ENCODE peak calls at places on chromosome 10, in four cellular contexts. One of them, this sample, is unnamed.

GRCh38 chr10:42984761-42985325 is 92.0 kb upstream of the RET start:
- DNase-seq in HCT116: no peak
- DNase-seq in endothelial cell of umbilical vein: no peak
- DNase-seq in K562: no peak
- DNase-seq in this sample: no peak

GRCh38 chr10:43680035-43680434 is 31.4 kb upstream of the ZNF32 start:
- DNase-seq in endothelial cell of umbilical vein: no peak
- DNase-seq in K562: peak; percentile 51
- DNase-seq in HCT116: no peak
- DNase-seq in this sample: peak; percentile 38

GRCh38 chr10:35432781-35433338 is 96.6 kb downstream of the CCNY start:
- DNase-seq in endothelial cell of umbilical vein: no peak
- DNase-seq in HCT116: no peak
- DNase-seq in K562: no peak
- DNase-seq in this sample: no peak

GRCh38 chr10:63614371-63614891 is 93.2 kb downstream of the REEP3 start:
- DNase-seq in K562: no peak
- DNase-seq in endothelial cell of umbilical vein: no peak
- DNase-seq in HCT116: no peak
- DNase-seq in this sample: no peak

GRCh38 chr10:74620626-74621025 is 205.8 kb upstream of the KAT6B start:
- DNase-seq in K562: no peak
- DNase-seq in HCT116: no peak
- DNase-seq in endothelial cell of umbilical vein: no peak
- DNase-seq in this sample: no peak

GRCh38 chr10:50927522-50928189 is 42.2 kb upstream of the A1CF start:
- DNase-seq in endothelial cell of umbilical vein: no peak
- DNase-seq in HCT116: no peak
- DNase-seq in K562: no peak
- DNase-seq in this sample: no peak

GRCh38 chr10:33506838-33507661 is 172.6 kb upstream of the NRP1 start:
- DNase-seq in endothelial cell of umbilical vein: peak; percentile 60
- DNase-seq in K562: no peak
- DNase-seq in HCT116: no peak
- DNase-seq in this sample: peak; percentile 30

GRCh38 chr10:49471532-49471931 is 67.4 kb downstream of the ERCC6 start:
- DNase-seq in K562: no peak
- DNase-seq in HCT116: no peak
- DNase-seq in endothelial cell of umbilical vein: no peak
- DNase-seq in this sample: no peak

GRCh38 chr10:109823196-109823595 is 100.1 kb downstream of the XPNPEP1 start:
- DNase-seq in HCT116: no peak
- DNase-seq in endothelial cell of umbilical vein: no peak
- DNase-seq in K562: no peak
- DNase-seq in this sample: no peak

GRCh38 chr10:124678566-124679240 is 65.5 kb downstream of the FAM53B start:
- DNase-seq in endothelial cell of umbilical vein: no peak
- DNase-seq in K562: no peak
- DNase-seq in HCT116: no peak
- DNase-seq in this sample: no peak

GRCh38 chr10:128049226-128050010 is 76.8 kb downstream of the MKI67 start:
- DNase-seq in K562: no peak
- DNase-seq in endothelial cell of umbilical vein: no peak
- DNase-seq in HCT116: no peak
- DNase-seq in this sample: peak; percentile 63

GRCh38 chr10:70265032-70265689 is 18.6 kb downstream of the NPFFR1 start:
- DNase-seq in HCT116: peak; percentile 64
- DNase-seq in endothelial cell of umbilical vein: no peak
- DNase-seq in K562: peak; percentile 67
- DNase-seq in this sample: peak; percentile 45

GRCh38 chr10:70695241-70696030 is 23.1 kb downstream of the ADAMTS14 start:
- DNase-seq in endothelial cell of umbilical vein: no peak
- DNase-seq in HCT116: no peak
- DNase-seq in K562: peak; percentile 50
- DNase-seq in this sample: no peak

GRCh38 chr10:3656214-3656613 is 128.8 kb downstream of the KLF6 start:
- DNase-seq in endothelial cell of umbilical vein: no peak
- DNase-seq in HCT116: no peak
- DNase-seq in K562: no peak
- DNase-seq in this sample: no peak

GRCh38 chr10:106384541-106384940 is 780.0 kb downstream of the SORCS1 start:
- DNase-seq in HCT116: no peak
- DNase-seq in K562: no peak
- DNase-seq in endothelial cell of umbilical vein: no peak
- DNase-seq in this sample: no peak

GRCh38 chr10:117546630-117547300 is 4.2 kb downstream of the EMX2 start:
- DNase-seq in K562: no peak
- DNase-seq in endothelial cell of umbilical vein: no peak
- DNase-seq in HCT116: no peak
- DNase-seq in this sample: no peak

GRCh38 chr10:69662173-69662685 is 32.2 kb downstream of the FAM241B start:
- DNase-seq in endothelial cell of umbilical vein: no peak
- DNase-seq in HCT116: no peak
- DNase-seq in K562: no peak
- DNase-seq in this sample: no peak

GRCh38 chr10:47044741-47045140 is 133.5 kb downstream of the PTPN20 start:
- DNase-seq in K562: no peak
- DNase-seq in HCT116: no peak
- DNase-seq in endothelial cell of umbilical vein: no peak
- DNase-seq in this sample: no peak

GRCh38 chr10:61760943-61761824 is 98.5 kb downstream of the CABCOCO1 start:
- DNase-seq in K562: no peak
- DNase-seq in endothelial cell of umbilical vein: peak; percentile 59
- DNase-seq in HCT116: no peak
- DNase-seq in this sample: no peak

GRCh38 chr10:28367865-28368541 is 65.1 kb upstream of the MPP7 start:
- DNase-seq in HCT116: no peak
- DNase-seq in K562: no peak
- DNase-seq in endothelial cell of umbilical vein: no peak
- DNase-seq in this sample: peak; percentile 30

GRCh38 chr10:13707156-13707881 is 120.6 kb downstream of the PRPF18 start:
- DNase-seq in endothelial cell of umbilical vein: peak; percentile 91
- DNase-seq in K562: peak; percentile 65
- DNase-seq in HCT116: no peak
- DNase-seq in this sample: peak; percentile 58

GRCh38 chr10:120891367-120891766 is 40.2 kb downstream of the WDR11 start:
- DNase-seq in endothelial cell of umbilical vein: no peak
- DNase-seq in HCT116: no peak
- DNase-seq in K562: no peak
- DNase-seq in this sample: no peak

GRCh38 chr10:118956253-118957140 is 73.0 kb upstream of the NANOS1 start:
- DNase-seq in endothelial cell of umbilical vein: no peak
- DNase-seq in K562: no peak
- DNase-seq in HCT116: no peak
- DNase-seq in this sample: no peak

GRCh38 chr10:96642973-96643372 is 56.2 kb upstream of the TM9SF3 start:
- DNase-seq in HCT116: peak; percentile 31
- DNase-seq in endothelial cell of umbilical vein: no peak
- DNase-seq in K562: peak; percentile 57
- DNase-seq in this sample: peak; percentile 90

GRCh38 chr10:74208081-74208480 is 57.1 kb downstream of the ADK start:
- DNase-seq in endothelial cell of umbilical vein: no peak
- DNase-seq in K562: no peak
- DNase-seq in HCT116: no peak
- DNase-seq in this sample: no peak

GRCh38 chr10:67936416-67936815 is 52.0 kb downstream of the SIRT1 start:
- DNase-seq in endothelial cell of umbilical vein: peak; percentile 11
- DNase-seq in HCT116: no peak
- DNase-seq in K562: no peak
- DNase-seq in this sample: no peak

GRCh38 chr10:75347211-75347610 is 54.4 kb downstream of the ZNF503 start:
- DNase-seq in K562: no peak
- DNase-seq in endothelial cell of umbilical vein: no peak
- DNase-seq in HCT116: no peak
- DNase-seq in this sample: no peak

GRCh38 chr10:91415816-91416215 is 5.7 kb downstream of the HECTD2 start:
- DNase-seq in K562: no peak
- DNase-seq in endothelial cell of umbilical vein: no peak
- DNase-seq in HCT116: no peak
- DNase-seq in this sample: peak; percentile 15

GRCh38 chr10:128287921-128288320 is 161.7 kb upstream of the MKI67 start:
- DNase-seq in HCT116: no peak
- DNase-seq in endothelial cell of umbilical vein: no peak
- DNase-seq in K562: no peak
- DNase-seq in this sample: no peak

GRCh38 chr10:84224411-84225028 is 824 bp downstream of the LRIT2 start:
- DNase-seq in K562: peak; percentile 37
- DNase-seq in HCT116: no peak
- DNase-seq in endothelial cell of umbilical vein: no peak
- DNase-seq in this sample: peak; percentile 30

GRCh38 chr10:95279042-95279820 is 11.6 kb downstream of the PDLIM1 start:
- DNase-seq in endothelial cell of umbilical vein: no peak
- DNase-seq in K562: no peak
- DNase-seq in HCT116: no peak
- DNase-seq in this sample: no peak

GRCh38 chr10:31751401-31752080 is 177.1 kb downstream of the ARHGAP12 start:
- DNase-seq in K562: no peak
- DNase-seq in HCT116: no peak
- DNase-seq in endothelial cell of umbilical vein: no peak
- DNase-seq in this sample: peak; percentile 50

GRCh38 chr10:60937784-60938654 is 6.0 kb downstream of the RHOBTB1 start:
- DNase-seq in endothelial cell of umbilical vein: no peak
- DNase-seq in K562: no peak
- DNase-seq in HCT116: no peak
- DNase-seq in this sample: no peak

DNA sequence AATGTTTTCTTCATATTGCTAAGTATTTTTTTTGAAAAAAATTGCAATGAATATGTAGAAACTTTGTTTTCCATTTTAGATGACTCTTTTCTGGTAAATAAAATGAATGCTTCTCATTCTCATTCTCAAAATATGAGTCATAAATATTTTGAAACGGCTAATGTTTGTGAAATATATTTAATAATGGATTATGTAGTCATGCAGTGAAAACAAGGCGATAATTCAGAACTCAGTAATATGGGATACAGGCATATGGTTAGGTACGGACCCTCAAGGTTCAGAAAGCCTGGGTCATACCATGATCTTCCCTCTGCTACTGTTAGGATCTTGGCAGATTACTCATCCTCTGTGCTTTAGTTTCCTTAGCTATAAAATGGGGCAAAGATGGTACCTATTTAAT is 46.2 kb upstream of the SLC39A12 start:
- DNase-seq in K562: no peak
- DNase-seq in HCT116: no peak
- DNase-seq in endothelial cell of umbilical vein: no peak
- DNase-seq in this sample: no peak
- TF ChIP-seq MAX in K562: no peak
- TF ChIP-seq MAX in HCT116: no peak
- TF ChIP-seq MAX in endothelial cell of umbilical vein: no peak
- TF ChIP-seq MAX in this sample: no peak

GRCh38 chr10:93150990-93151547 is 77.4 kb downstream of the CYP26A1 start:
- DNase-seq in K562: no peak
- DNase-seq in endothelial cell of umbilical vein: no peak
- DNase-seq in HCT116: no peak
- DNase-seq in this sample: no peak

GRCh38 chr10:93149761-93150160 is 76.1 kb downstream of the CYP26A1 start:
- DNase-seq in HCT116: no peak
- DNase-seq in K562: no peak
- DNase-seq in endothelial cell of umbilical vein: no peak
- DNase-seq in this sample: no peak

GRCh38 chr10:93148476-93148875 is 74.8 kb downstream of the CYP26A1 start:
- DNase-seq in endothelial cell of umbilical vein: no peak
- DNase-seq in K562: no peak
- DNase-seq in HCT116: no peak
- DNase-seq in this sample: no peak

GRCh38 chr10:93152136-93152535 is 78.4 kb downstream of the CYP26A1 start:
- DNase-seq in K562: no peak
- DNase-seq in HCT116: no peak
- DNase-seq in endothelial cell of umbilical vein: no peak
- DNase-seq in this sample: no peak

GRCh38 chr10:93150289-93150688 is 76.6 kb downstream of the CYP26A1 start:
- DNase-seq in HCT116: no peak
- DNase-seq in endothelial cell of umbilical vein: no peak
- DNase-seq in K562: no peak
- DNase-seq in this sample: peak; percentile 35
- H3K4me3 ChIP-seq in HCT116: no peak overlapping the region
- H3K4me3 ChIP-seq in endothelial cell of umbilical vein: no peak overlapping the region
- H3K4me3 ChIP-seq in K562: no peak overlapping the region
- H3K4me3 ChIP-seq in this sample: no peak overlapping the region

DNA sequence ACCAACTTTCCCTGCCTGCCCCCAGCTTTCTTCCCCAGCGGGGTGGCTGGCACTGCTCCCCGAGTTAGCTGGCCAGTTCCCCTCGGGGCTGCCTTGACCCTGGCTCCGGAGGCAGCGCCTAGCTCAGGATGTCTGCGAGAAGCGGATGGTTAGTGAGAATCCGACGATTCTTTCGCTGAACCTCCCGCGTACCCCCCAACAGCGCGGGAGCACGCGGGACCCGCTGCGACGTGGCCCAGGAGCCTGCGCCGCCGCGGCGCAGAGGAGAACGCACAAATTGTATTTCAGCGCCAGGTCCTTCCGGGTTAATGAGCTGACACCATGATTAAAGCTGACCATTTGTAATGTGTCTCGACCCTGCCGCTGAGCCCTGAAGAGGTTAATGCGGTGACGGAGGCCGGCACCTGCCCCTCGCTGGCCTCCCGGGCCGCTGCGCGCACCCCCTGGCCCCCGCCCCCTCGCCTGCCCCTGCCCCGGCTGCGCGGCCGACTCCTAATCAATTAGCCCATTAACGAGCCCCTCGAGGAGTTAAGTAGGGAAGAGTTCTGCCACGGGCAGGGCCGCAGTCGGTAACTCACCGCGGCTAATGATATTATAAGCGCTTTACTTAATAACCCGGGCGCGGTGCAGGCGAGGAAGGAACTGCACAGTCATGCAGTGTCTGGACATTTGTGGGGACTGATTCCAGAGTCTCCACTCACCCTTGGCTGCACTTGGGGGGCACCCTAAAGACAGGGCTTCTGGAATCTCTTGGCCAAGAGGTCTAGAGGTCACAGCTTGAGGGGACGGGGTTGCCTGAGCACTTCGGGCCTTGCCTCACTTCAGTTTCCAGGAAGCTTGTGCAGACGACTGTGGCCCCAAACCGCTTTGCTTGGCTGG is 1.7 kb upstream of the HMX2 start:
- DNase-seq in endothelial cell of umbilical vein: no peak
- DNase-seq in K562: no peak
- DNase-seq in HCT116: no peak
- DNase-seq in this sample: no peak
- TF ChIP-seq MAX in endothelial cell of umbilical vein: no peak
- TF ChIP-seq MAX in K562: no peak
- TF ChIP-seq MAX in HCT116: no peak
- TF ChIP-seq MAX in this sample: no peak

DNA sequence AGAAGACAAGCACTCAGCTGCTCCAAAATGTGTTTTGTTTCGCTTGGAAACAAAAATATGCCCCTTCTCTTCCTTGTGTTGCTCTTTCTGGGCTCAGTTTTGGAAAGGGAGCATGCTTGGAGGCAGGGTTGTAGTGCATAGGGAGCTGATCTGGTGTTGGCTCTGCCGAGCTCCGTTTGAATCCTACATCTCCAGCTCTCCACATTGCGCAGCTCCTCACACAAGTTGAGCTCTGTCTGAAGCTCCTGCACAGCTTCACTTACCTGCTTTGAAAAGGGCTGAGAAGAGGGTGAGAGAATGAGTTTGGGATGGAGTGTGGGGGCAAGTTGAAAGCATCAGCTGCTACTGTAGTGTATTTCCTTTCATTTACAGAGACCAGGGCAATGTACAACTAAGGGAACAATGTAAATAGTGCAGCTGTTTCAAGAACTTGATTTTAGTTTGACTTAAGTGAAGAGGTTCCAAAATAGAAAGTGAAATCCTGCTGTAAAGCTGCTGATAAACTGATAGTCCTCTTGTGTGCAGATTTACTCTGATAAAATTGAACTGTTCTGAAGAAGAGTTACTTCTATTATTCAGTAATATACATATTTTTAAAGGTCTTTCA is 88.5 kb downstream of the VTI1A start:
- DNase-seq in HCT116: no peak
- DNase-seq in endothelial cell of umbilical vein: no peak
- DNase-seq in K562: no peak
- DNase-seq in this sample: no peak
- H3K4me3 ChIP-seq in HCT116: peak overlapping the region; percentile 21
- H3K4me3 ChIP-seq in endothelial cell of umbilical vein: no peak overlapping the region
- H3K4me3 ChIP-seq in K562: no peak overlapping the region
- H3K4me3 ChIP-seq in this sample: no peak overlapping the region

This sample was measured in NB4.